ENCODE peak calls at places on chromosomes 1 and 21, in six cellular contexts. M is skeletal muscle cell, E is suprapubic skin, K is tibial nerve, Y is 8988T, T is WERI-Rb-1. Z is an unnamed sample.

GRCh38 chr1:218390625-218391024 is 45.5 kb downstream of the TGFB2 start:
- DNase-seq in T (no peak), E (no peak), Y (no peak), M (no peak), K (no peak), Z (no peak)

GRCh38 chr21:29144736-29145353 is 14.4 kb downstream of the MAP3K7CL start:
- DNase-seq in Y (no peak), K (no peak), E (no peak), M (no peak), T (no peak), Z (no peak)

GRCh38 chr1:83901547-83902155 is 97.3 kb downstream of the TTLL7 start:
- DNase-seq in K (no peak), E (no peak), T (no peak), Y (no peak), M (peak), Z (no peak)

GRCh38 chr1:232439011-232439410 is 190.9 kb downstream of the SIPA1L2 start:
- DNase-seq in Y (no peak), T (no peak), K (no peak), E (no peak), M (no peak), Z (no peak)

GRCh38 chr1:60847855-60848582 is 234.3 kb upstream of the NFIA start:
- DNase-seq in Y (no peak), M (no peak), E (no peak), K (no peak), T (no peak), Z (no peak)

GRCh38 chr1:55472784-55473183 is 257.6 kb upstream of the USP24 start:
- DNase-seq in E (no peak), K (no peak), Y (no peak), T (no peak), M (no peak), Z (no peak)

GRCh38 chr21:44836666-44837471 is 19.0 kb upstream of the SUMO3 start:
- DNase-seq in E (no peak), K (no peak), Y (no peak), T (peak), M (peak), Z (no peak)

GRCh38 chr1:228180271-228180987 is 14.8 kb downstream of the IBA57 start:
- DNase-seq in Y (no peak), K (no peak), T (no peak), M (no peak), E (peak), Z (no peak)

GRCh38 chr1:27332536-27333281 is 9.1 kb upstream of the SYTL1 start:
- DNase-seq in K (no peak), M (no peak), T (peak), Y (peak), E (no peak), Z (no peak)

GRCh38 chr1:161198206-161198876 is 513 bp downstream of the ADAMTS4 start:
- DNase-seq in E (no peak), M (no peak), K (no peak), Y (no peak), T (peak), Z (no peak)

GRCh38 chr1:227896710-227897655 is 50.7 kb downstream of the WNT9A start:
- DNase-seq in Y (no peak), M (no peak), T (peak), E (peak), K (no peak), Z (peak)

GRCh38 chr1:44603718-44604117 is 70.6 kb downstream of the TMEM53 start:
- DNase-seq in Y (no peak), M (no peak), E (no peak), K (no peak), T (no peak), Z (no peak)

GRCh38 chr21:43004926-43005325 is 30.6 kb downstream of the PKNOX1 start:
- DNase-seq in T (no peak), E (no peak), Y (no peak), K (no peak), M (no peak), Z (no peak)

GRCh38 chr1:34899471-34899870 is 30.0 kb downstream of the DLGAP3 start:
- DNase-seq in M (no peak), T (no peak), E (no peak), K (no peak), Y (no peak), Z (no peak)

GRCh38 chr21:27681841-27682240 is 715.0 kb upstream of the ADAMTS5 start:
- DNase-seq in Y (no peak), M (no peak), E (no peak), T (no peak), K (no peak), Z (no peak)

GRCh38 chr21:41321211-41321907 is 4.8 kb downstream of the FAM3B start:
- DNase-seq in E (no peak), Y (no peak), T (no peak), K (no peak), M (no peak), Z (no peak)

GRCh38 chr1:185441608-185442007 is 124.6 kb upstream of the IVNS1ABP start:
- DNase-seq in M (peak), Y (no peak), E (no peak), K (no peak), T (no peak), Z (no peak)

GRCh38 chr1:234999513-234999940 is 129.1 kb downstream of the TOMM20 start:
- DNase-seq in Y (no peak), T (no peak), K (no peak), M (no peak), E (peak), Z (no peak)

GRCh38 chr1:53089478-53090226 is 27.6 kb downstream of the PODN start:
- DNase-seq in E (no peak), K (no peak), T (peak), Y (no peak), M (no peak), Z (no peak)

GRCh38 chr1:52911541-52911940 is 10.0 kb downstream of the ECHDC2 start:
- DNase-seq in E (peak), T (peak), Y (no peak), K (no peak), M (no peak), Z (no peak)

GRCh38 chr1:230661976-230662375 is 19.7 kb downstream of the COG2 start:
- DNase-seq in Y (no peak), T (peak), M (no peak), K (no peak), E (no peak), Z (no peak)

GRCh38 chr1:41360074-41361027 is 883 bp upstream of the FOXO6 start:
- DNase-seq in E (peak), T (peak), M (no peak), K (no peak), Y (no peak), Z (peak)

GRCh38 chr1:167739752-167740151 is 18.0 kb downstream of the MPZL1 start:
- DNase-seq in Y (no peak), K (no peak), M (no peak), T (no peak), E (no peak), Z (no peak)

GRCh38 chr1:18849252-18849651 is 10.2 kb downstream of the TAS1R2 start:
- DNase-seq in E (no peak), M (no peak), Y (no peak), T (no peak), K (no peak), Z (no peak)

GRCh38 chr1:72649974-72650373 is 367.6 kb upstream of the NEGR1 start:
- DNase-seq in Y (no peak), T (no peak), K (no peak), E (no peak), M (peak), Z (no peak)

GRCh38 chr21:34510148-34511142 is 1.6 kb downstream of the KCNE1 start:
- DNase-seq in M (peak), Y (peak), T (peak), K (peak), E (no peak), Z (no peak)

GRCh38 chr1:2499986-2500596 is 24.0 kb downstream of the PLCH2 start:
- DNase-seq in Y (no peak), T (no peak), K (no peak), M (no peak), E (no peak), Z (no peak)